ENCODE peak calls at places on chromosomes 6 and 20, in ten cellular contexts. V is A673, I is body of pancreas, B is heart right ventricle, L is suprapubic skin, Y is psoas muscle, P is pancreas, M is cardiac muscle cell, O is upper lobe of right lung, E is lower lobe of right lung. N is an unnamed sample.

GRCh38 chr6:141484726-141485125 is 648.0 kb upstream of the GJE1 start:
- DNase-seq in Y (no peak), E (no peak), O (no peak), L (no peak), I (no peak), V (peak; percentile 21), P (no peak), M (peak; percentile 21), B (no peak), N (no peak)

GRCh38 chr6:24865161-24865560 is 66.4 kb upstream of the ARMH2 start:
- DNase-seq in P (no peak), I (no peak), V (peak; percentile 12), L (no peak), B (no peak), E (no peak), O (no peak), Y (no peak), M (no peak), N (no peak)

GRCh38 chr20:35215066-35215956 is 11.2 kb upstream of the MMP24 start:
- DNase-seq in E (no peak), V (no peak), B (no peak), Y (no peak), L (no peak), O (no peak), M (peak; percentile 53), P (no peak), I (no peak), N (no peak)

GRCh38 chr6:154916857-154917256 is 78.3 kb upstream of the TIAM2 start:
- DNase-seq in I (no peak), V (no peak), Y (no peak), B (no peak), P (no peak), M (no peak), O (no peak), L (no peak), E (no peak), N (no peak)

GRCh38 chr6:105804436-105804835 is 281.7 kb upstream of the PRDM1 start:
- DNase-seq in L (no peak), O (no peak), M (peak; percentile 2), E (no peak), Y (no peak), B (no peak), I (no peak), P (no peak), V (no peak), N (no peak)

GRCh38 chr20:63080811-63081210 is 74.0 kb upstream of the BHLHE23 start:
- DNase-seq in P (peak; percentile 14), V (no peak), Y (no peak), M (no peak), L (peak; percentile 15), E (no peak), I (no peak), O (no peak), B (no peak), N (no peak)

GRCh38 chr6:1199981-1200637 is 111.8 kb upstream of the FOXQ1 start:
- DNase-seq in M (no peak), B (no peak), L (no peak), O (no peak), P (no peak), V (no peak), Y (no peak), E (no peak), I (no peak), N (no peak)

GRCh38 chr6:144219056-144219685 is 66.0 kb upstream of the UTRN start:
- DNase-seq in M (peak; percentile 71), O (no peak), L (no peak), P (no peak), B (no peak), Y (no peak), I (no peak), E (no peak), V (peak; percentile 62), N (no peak)

GRCh38 chr6:142478117-142478516 is 176.3 kb downstream of the ADGRG6 start:
- DNase-seq in L (no peak), V (peak; percentile 57), Y (no peak), O (no peak), M (peak; percentile 29), E (peak; percentile 45), P (no peak), B (no peak), I (no peak), N (no peak)

GRCh38 chr6:89371849-89372505 is 19.5 kb upstream of the UBE2J1 start:
- DNase-seq in L (peak; percentile 86), I (peak; percentile 72), O (peak; percentile 89), Y (peak; percentile 77), P (peak; percentile 84), B (peak; percentile 73), M (peak; percentile 59), E (peak; percentile 85), V (peak; percentile 75), N (peak; percentile 65)

GRCh38 chr6:143157146-143157545 is 96.5 kb downstream of the AIG1 start:
- DNase-seq in O (no peak), B (no peak), Y (no peak), L (no peak), I (no peak), P (no peak), M (no peak), V (no peak), E (no peak), N (no peak)

DNA sequence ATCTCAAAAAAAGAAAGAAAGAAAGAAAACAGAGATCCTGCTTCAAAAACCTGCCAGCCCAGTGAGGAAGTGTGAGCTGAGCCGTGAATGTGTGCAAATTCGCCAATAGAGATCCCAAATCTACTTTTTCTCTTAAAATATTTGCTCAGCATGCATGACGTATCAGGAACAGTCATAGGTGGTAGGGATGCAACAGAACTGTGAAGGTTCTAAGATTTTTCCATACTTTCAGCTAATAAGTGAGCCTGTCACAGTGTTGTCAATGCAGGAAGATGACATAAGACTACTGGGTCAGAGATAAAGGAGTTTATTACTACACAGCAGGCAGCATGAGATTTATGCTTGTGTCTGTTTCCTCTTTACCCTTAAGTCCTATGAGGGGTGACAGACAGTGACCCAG is 273.4 kb downstream of the BMP7 start:
- DNase-seq in V (no peak), O (no peak), Y (no peak), P (no peak), B (no peak), I (no peak), M (no peak), L (no peak), E (no peak), N (no peak)
- H3K27me3 ChIP-seq in V (peaks cover 23% of the 10 kb centered on the region), O (no peaks in the 10 kb centered on the region), Y (no peaks in the 10 kb centered on the region), P (peaks cover 3% of the 10 kb centered on the region), B (peaks cover 38% of the 10 kb centered on the region), I (no peaks in the 10 kb centered on the region), M (no peaks in the 10 kb centered on the region), L (peaks cover 7% of the 10 kb centered on the region), E (peaks cover 20% of the 10 kb centered on the region), N (no peaks in the 10 kb centered on the region)

DNA sequence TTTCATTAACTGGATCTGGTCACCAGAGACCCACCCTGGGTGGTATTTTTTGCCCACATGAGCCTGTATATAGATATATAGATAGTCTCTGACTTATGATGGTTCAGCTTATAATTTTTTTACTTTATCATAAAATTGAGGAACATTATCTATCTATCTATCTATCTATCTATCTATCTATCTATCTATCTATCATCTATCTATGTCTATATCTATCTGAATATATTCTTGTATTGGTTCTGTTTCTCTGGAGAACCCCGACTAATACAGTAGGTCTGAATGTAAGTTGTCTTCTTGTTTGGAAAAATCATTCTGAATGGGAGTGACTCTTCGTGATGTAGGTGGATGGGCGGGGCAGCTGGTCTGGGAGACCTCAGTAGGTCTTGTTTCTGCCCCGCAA is 13.3 kb upstream of the CDKN1A start:
- DNase-seq in P (no peak), M (no peak), V (no peak), E (no peak), I (no peak), Y (no peak), L (no peak), O (no peak), B (no peak), N (no peak)
- H3K9me3 ChIP-seq in P (no peaks in the 10 kb centered on the region), M (no peaks in the 10 kb centered on the region), V (no peaks in the 10 kb centered on the region), E (no peaks in the 10 kb centered on the region), I (no peaks in the 10 kb centered on the region), Y (no peaks in the 10 kb centered on the region), L (no peaks in the 10 kb centered on the region), O (no peaks in the 10 kb centered on the region), B (no peaks in the 10 kb centered on the region), N (no peaks in the 10 kb centered on the region)

DNA sequence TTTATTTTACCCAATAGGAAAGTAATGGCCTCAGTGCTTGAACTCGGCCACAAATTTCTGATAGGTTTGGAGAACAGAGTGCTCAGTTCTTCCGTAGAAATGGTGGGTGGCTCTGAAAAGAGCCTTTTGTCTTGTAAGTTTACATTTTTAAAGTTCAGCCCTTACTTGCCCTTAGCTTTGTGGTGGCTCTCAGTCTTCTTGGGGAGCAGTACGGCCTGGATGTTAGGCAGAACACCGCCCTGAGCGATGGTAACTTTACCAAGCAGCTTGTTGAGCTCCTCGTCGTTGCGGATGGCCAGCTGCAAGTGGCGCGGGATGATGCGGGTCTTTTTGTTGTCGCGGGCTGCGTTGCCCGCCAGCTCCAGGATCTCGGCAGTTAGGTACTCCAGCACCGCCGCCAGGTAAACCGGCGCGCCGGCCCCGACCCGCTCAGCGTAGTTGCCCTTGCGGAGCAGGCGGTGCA is 19.6 kb downstream of the OR2B2 start:
- DNase-seq in V (no peak), L (no peak), B (no peak), I (no peak), M (no peak), O (no peak), P (no peak), E (no peak), Y (no peak), N (no peak)
- H3K27me3 ChIP-seq in V (no peaks in the 10 kb centered on the region), L (peaks cover 22% of the 10 kb centered on the region), B (peaks cover 49% of the 10 kb centered on the region), I (no peaks in the 10 kb centered on the region), M (no peaks in the 10 kb centered on the region), O (peaks cover 25% of the 10 kb centered on the region), P (no peaks in the 10 kb centered on the region), E (peaks cover 34% of the 10 kb centered on the region), Y (no peaks in the 10 kb centered on the region), N (no peaks in the 10 kb centered on the region)

GRCh38 chr20:41567615-41568014 is 50.6 kb downstream of the CHD6 start:
- DNase-seq in I (no peak), O (no peak), M (no peak), V (no peak), B (no peak), P (no peak), E (no peak), Y (no peak), L (no peak), N (no peak)

GRCh38 chr20:41573955-41574354 is 44.2 kb downstream of the CHD6 start:
- DNase-seq in V (no peak), L (no peak), M (no peak), Y (no peak), I (no peak), E (no peak), O (no peak), B (no peak), P (no peak), N (no peak)

GRCh38 chr20:41572010-41572572 is 46.1 kb downstream of the CHD6 start:
- DNase-seq in P (no peak), L (no peak), E (no peak), M (peak; percentile 24), I (peak; percentile 16), V (no peak), Y (no peak), B (no peak), O (no peak), N (no peak)

GRCh38 chr20:41571006-41571405 is 47.2 kb downstream of the CHD6 start:
- DNase-seq in O (no peak), P (no peak), M (no peak), Y (no peak), L (no peak), I (no peak), V (no peak), E (no peak), B (no peak), N (no peak)

DNA sequence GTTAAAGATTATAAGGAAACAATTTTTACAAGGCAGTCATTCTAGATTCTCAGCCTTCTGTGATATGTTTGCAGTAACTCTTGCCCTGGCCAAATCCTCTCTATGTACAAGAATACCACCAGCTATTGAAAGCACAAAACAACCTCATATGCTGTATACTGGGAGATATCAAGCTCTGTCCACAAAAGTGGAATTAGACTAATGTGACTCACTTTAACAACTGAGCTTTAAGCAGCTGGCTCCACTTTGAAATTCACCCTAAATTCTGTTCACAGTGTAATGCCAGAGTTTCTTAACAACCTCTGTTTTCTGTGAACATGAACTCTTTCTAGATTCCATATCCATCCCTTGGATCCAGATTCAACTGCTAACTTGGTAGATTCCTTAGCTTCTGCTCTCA is 47.6 kb downstream of the CHD6 start:
- DNase-seq in B (no peak), V (no peak), L (no peak), O (no peak), M (no peak), I (no peak), E (no peak), P (no peak), Y (no peak), N (no peak)
- H3K9me3 ChIP-seq in B (no peaks in the 10 kb centered on the region), V (peaks cover 13% of the 10 kb centered on the region), L (no peaks in the 10 kb centered on the region), O (no peaks in the 10 kb centered on the region), M (no peaks in the 10 kb centered on the region), I (no peaks in the 10 kb centered on the region), E (peaks cover 6% of the 10 kb centered on the region), P (no peaks in the 10 kb centered on the region), Y (no peaks in the 10 kb centered on the region), N (peaks cover 9% of the 10 kb centered on the region)

N was measured in CD4-positive, alpha-beta T cell.